ENCODE peak calls at places on chromosomes 3 and 15, in seven cellular contexts. One of them, this sample, is unnamed.

GRCh38 chr3:61371123-61371522 is 119.9 kb upstream of the FHIT start:
- DNase-seq in gastrocnemius medialis: no peak
- DNase-seq in H9: no peak
- DNase-seq in cardiac muscle cell: peak; percentile 9
- DNase-seq in heart right ventricle: no peak
- DNase-seq in heart left ventricle: no peak
- DNase-seq in A673: peak; percentile 9
- DNase-seq in this sample: no peak

GRCh38 chr3:178439504-178439903 is 96.7 kb upstream of the KCNMB2 start:
- DNase-seq in heart left ventricle: no peak
- DNase-seq in A673: no peak
- DNase-seq in gastrocnemius medialis: no peak
- DNase-seq in heart right ventricle: no peak
- DNase-seq in H9: no peak
- DNase-seq in cardiac muscle cell: peak; percentile 62
- DNase-seq in this sample: no peak

GRCh38 chr3:154244644-154245043 is 79.6 kb downstream of the DHX36 start:
- DNase-seq in heart right ventricle: peak; percentile 16
- DNase-seq in heart left ventricle: no peak
- DNase-seq in cardiac muscle cell: peak; percentile 62
- DNase-seq in H9: no peak
- DNase-seq in gastrocnemius medialis: no peak
- DNase-seq in A673: peak; percentile 11
- DNase-seq in this sample: no peak

GRCh38 chr3:4736284-4736861 is 242.9 kb upstream of the BHLHE40 start:
- DNase-seq in H9: no peak
- DNase-seq in gastrocnemius medialis: no peak
- DNase-seq in cardiac muscle cell: peak; percentile 63
- DNase-seq in heart left ventricle: no peak
- DNase-seq in heart right ventricle: peak; percentile 59
- DNase-seq in A673: peak; percentile 72
- DNase-seq in this sample: peak; percentile 20

GRCh38 chr15:68369931-68370767 is 61.8 kb downstream of the ITGA11 start:
- DNase-seq in cardiac muscle cell: no peak
- DNase-seq in heart left ventricle: no peak
- DNase-seq in gastrocnemius medialis: peak; percentile 5
- DNase-seq in H9: no peak
- DNase-seq in A673: no peak
- DNase-seq in heart right ventricle: no peak
- DNase-seq in this sample: no peak

GRCh38 chr3:42683875-42684593 is 1.3 kb upstream of the KLHL40 start:
- DNase-seq in cardiac muscle cell: peak; percentile 92
- DNase-seq in gastrocnemius medialis: peak; percentile 97
- DNase-seq in heart right ventricle: peak; percentile 85
- DNase-seq in H9: no peak
- DNase-seq in A673: peak; percentile 44
- DNase-seq in heart left ventricle: peak; percentile 65
- DNase-seq in this sample: no peak

GRCh38 chr3:72932416-72932815 is 44.6 kb downstream of the GXYLT2 start:
- DNase-seq in H9: no peak
- DNase-seq in heart left ventricle: no peak
- DNase-seq in A673: no peak
- DNase-seq in cardiac muscle cell: no peak
- DNase-seq in gastrocnemius medialis: no peak
- DNase-seq in heart right ventricle: no peak
- DNase-seq in this sample: no peak

GRCh38 chr15:68210821-68211655 is 5.9 kb upstream of the CALML4 start:
- DNase-seq in H9: peak; percentile 83
- DNase-seq in heart left ventricle: peak; percentile 83
- DNase-seq in A673: peak; percentile 63
- DNase-seq in cardiac muscle cell: peak; percentile 68
- DNase-seq in gastrocnemius medialis: peak; percentile 48
- DNase-seq in heart right ventricle: peak; percentile 69
- DNase-seq in this sample: peak; percentile 75

GRCh38 chr3:122353215-122353614 is 28.2 kb downstream of the CSTA start:
- DNase-seq in heart right ventricle: no peak
- DNase-seq in A673: no peak
- DNase-seq in gastrocnemius medialis: no peak
- DNase-seq in H9: no peak
- DNase-seq in cardiac muscle cell: no peak
- DNase-seq in heart left ventricle: no peak
- DNase-seq in this sample: no peak

GRCh38 chr3:98855811-98856400 is 45.6 kb downstream of the DCBLD2 start:
- DNase-seq in gastrocnemius medialis: no peak
- DNase-seq in cardiac muscle cell: peak; percentile 91
- DNase-seq in H9: no peak
- DNase-seq in heart right ventricle: no peak
- DNase-seq in heart left ventricle: no peak
- DNase-seq in A673: peak; percentile 72
- DNase-seq in this sample: no peak

GRCh38 chr3:14791343-14791945 is 27.3 kb upstream of the FGD5 start:
- DNase-seq in cardiac muscle cell: peak; percentile 65
- DNase-seq in A673: peak; percentile 55
- DNase-seq in heart left ventricle: peak; percentile 81
- DNase-seq in heart right ventricle: peak; percentile 79
- DNase-seq in gastrocnemius medialis: peak; percentile 46
- DNase-seq in H9: peak; percentile 87
- DNase-seq in this sample: no peak

GRCh38 chr3:40971191-40972168 is 227.8 kb upstream of the CTNNB1 start:
- DNase-seq in heart left ventricle: peak; percentile 70
- DNase-seq in cardiac muscle cell: peak; percentile 96
- DNase-seq in H9: no peak
- DNase-seq in gastrocnemius medialis: peak; percentile 75
- DNase-seq in A673: no peak
- DNase-seq in heart right ventricle: peak; percentile 87
- DNase-seq in this sample: no peak

GRCh38 chr3:137065381-137065780 is 107.6 kb downstream of the IL20RB start:
- DNase-seq in gastrocnemius medialis: no peak
- DNase-seq in heart left ventricle: no peak
- DNase-seq in cardiac muscle cell: no peak
- DNase-seq in A673: no peak
- DNase-seq in H9: peak; percentile 46
- DNase-seq in heart right ventricle: no peak
- DNase-seq in this sample: no peak

GRCh38 chr15:88467935-88468528 is 524 bp downstream of the MRPS11 start:
- DNase-seq in heart right ventricle: no peak
- DNase-seq in gastrocnemius medialis: no peak
- DNase-seq in H9: no peak
- DNase-seq in cardiac muscle cell: peak; percentile 22
- DNase-seq in A673: peak; percentile 48
- DNase-seq in heart left ventricle: no peak
- DNase-seq in this sample: no peak

GRCh38 chr15:37678124-37678523 is 256.3 kb upstream of the TMCO5A start:
- DNase-seq in A673: no peak
- DNase-seq in heart left ventricle: no peak
- DNase-seq in gastrocnemius medialis: no peak
- DNase-seq in H9: peak; percentile 32
- DNase-seq in heart right ventricle: no peak
- DNase-seq in cardiac muscle cell: no peak
- DNase-seq in this sample: no peak

GRCh38 chr3:173892547-173892946 is 495.0 kb downstream of the NLGN1 start:
- DNase-seq in A673: no peak
- DNase-seq in cardiac muscle cell: no peak
- DNase-seq in heart left ventricle: no peak
- DNase-seq in heart right ventricle: no peak
- DNase-seq in gastrocnemius medialis: no peak
- DNase-seq in H9: no peak
- DNase-seq in this sample: no peak

GRCh38 chr3:197600796-197601565 is 45.2 kb upstream of the BDH1 start:
- DNase-seq in heart right ventricle: no peak
- DNase-seq in gastrocnemius medialis: no peak
- DNase-seq in A673: no peak
- DNase-seq in cardiac muscle cell: no peak
- DNase-seq in heart left ventricle: no peak
- DNase-seq in H9: no peak
- DNase-seq in this sample: no peak

GRCh38 chr3:127639173-127640030 is 10.4 kb downstream of the PODXL2 start:
- DNase-seq in H9: no peak
- DNase-seq in heart right ventricle: no peak
- DNase-seq in heart left ventricle: no peak
- DNase-seq in gastrocnemius medialis: no peak
- DNase-seq in cardiac muscle cell: no peak
- DNase-seq in A673: no peak
- DNase-seq in this sample: no peak

GRCh38 chr3:54999159-54999558 is 71.3 kb upstream of the LRTM1 start:
- DNase-seq in A673: peak; percentile 46
- DNase-seq in H9: peak; percentile 60
- DNase-seq in heart left ventricle: no peak
- DNase-seq in cardiac muscle cell: peak; percentile 91
- DNase-seq in gastrocnemius medialis: no peak
- DNase-seq in heart right ventricle: no peak
- DNase-seq in this sample: no peak

GRCh38 chr3:79767194-79767952 is 425 bp downstream of the ROBO1 start:
- DNase-seq in gastrocnemius medialis: no peak
- DNase-seq in heart left ventricle: no peak
- DNase-seq in heart right ventricle: no peak
- DNase-seq in H9: peak; percentile 42
- DNase-seq in cardiac muscle cell: peak; percentile 1
- DNase-seq in A673: peak; percentile 38
- DNase-seq in this sample: no peak

GRCh38 chr15:58179741-58180381 is 41.7 kb downstream of the AQP9 start:
- DNase-seq in cardiac muscle cell: peak; percentile 59
- DNase-seq in A673: no peak
- DNase-seq in H9: no peak
- DNase-seq in heart right ventricle: no peak
- DNase-seq in gastrocnemius medialis: no peak
- DNase-seq in heart left ventricle: no peak
- DNase-seq in this sample: no peak

GRCh38 chr15:88401972-88402656 is 65.1 kb downstream of the MRPL46 start:
- DNase-seq in heart left ventricle: peak; percentile 71
- DNase-seq in heart right ventricle: peak; percentile 62
- DNase-seq in gastrocnemius medialis: peak; percentile 14
- DNase-seq in cardiac muscle cell: no peak
- DNase-seq in A673: peak; percentile 26
- DNase-seq in H9: no peak
- DNase-seq in this sample: no peak

GRCh38 chr3:59641169-59641914 is 591.5 kb upstream of the CFAP20DC start:
- DNase-seq in cardiac muscle cell: peak; percentile 72
- DNase-seq in heart left ventricle: no peak
- DNase-seq in heart right ventricle: peak; percentile 26
- DNase-seq in gastrocnemius medialis: peak; percentile 50
- DNase-seq in H9: no peak
- DNase-seq in A673: no peak
- DNase-seq in this sample: peak; percentile 15

GRCh38 chr3:36743821-36744220 is 20.5 kb downstream of the DCLK3 start:
- DNase-seq in H9: no peak
- DNase-seq in cardiac muscle cell: no peak
- DNase-seq in gastrocnemius medialis: no peak
- DNase-seq in heart left ventricle: no peak
- DNase-seq in heart right ventricle: no peak
- DNase-seq in A673: no peak
- DNase-seq in this sample: no peak

GRCh38 chr3:28268989-28269388 is 27.6 kb downstream of the CMC1 start:
- DNase-seq in heart left ventricle: no peak
- DNase-seq in gastrocnemius medialis: no peak
- DNase-seq in A673: peak; percentile 31
- DNase-seq in H9: no peak
- DNase-seq in cardiac muscle cell: no peak
- DNase-seq in heart right ventricle: no peak
- DNase-seq in this sample: no peak

GRCh38 chr15:91113036-91113435 is 13.0 kb downstream of the SV2B start:
- DNase-seq in gastrocnemius medialis: no peak
- DNase-seq in heart left ventricle: no peak
- DNase-seq in cardiac muscle cell: no peak
- DNase-seq in H9: peak; percentile 64
- DNase-seq in A673: no peak
- DNase-seq in heart right ventricle: no peak
- DNase-seq in this sample: no peak

GRCh38 chr15:24986653-24987052 is 31.9 kb downstream of the SNRPN start:
- DNase-seq in gastrocnemius medialis: no peak
- DNase-seq in A673: no peak
- DNase-seq in heart right ventricle: no peak
- DNase-seq in cardiac muscle cell: no peak
- DNase-seq in heart left ventricle: no peak
- DNase-seq in H9: no peak
- DNase-seq in this sample: no peak

DNA sequence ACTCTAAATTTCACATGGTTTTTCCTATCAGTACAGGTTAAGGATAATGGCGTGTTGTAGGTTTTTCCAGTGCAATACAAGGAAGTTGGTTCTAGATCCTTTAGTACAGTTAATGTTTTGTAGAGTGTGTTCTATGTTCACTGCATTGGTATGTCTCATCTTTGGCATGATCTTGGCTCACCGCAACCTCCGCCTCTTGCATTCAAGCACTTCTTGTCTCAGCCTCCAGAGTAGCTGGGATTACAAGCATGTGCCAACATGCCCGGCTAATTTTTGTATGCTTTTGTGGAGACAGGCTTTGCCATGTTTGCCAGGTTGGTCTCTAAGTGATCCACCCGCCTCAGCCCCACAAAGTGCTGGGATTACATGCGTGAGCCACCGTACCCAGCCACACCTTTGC is 30.4 kb downstream of the SNRPN start:
- DNase-seq in gastrocnemius medialis: no peak
- DNase-seq in heart left ventricle: no peak
- DNase-seq in cardiac muscle cell: no peak
- DNase-seq in heart right ventricle: no peak
- DNase-seq in H9: no peak
- DNase-seq in A673: no peak
- DNase-seq in this sample: no peak
- H3K27ac ChIP-seq in gastrocnemius medialis: no peak overlapping the region
- H3K27ac ChIP-seq in heart left ventricle: no peak overlapping the region
- H3K27ac ChIP-seq in cardiac muscle cell: no peak overlapping the region
- H3K27ac ChIP-seq in heart right ventricle: no peak overlapping the region
- H3K27ac ChIP-seq in H9: no peak overlapping the region
- H3K27ac ChIP-seq in A673: no peak overlapping the region
- H3K27ac ChIP-seq in this sample: no peak overlapping the region

DNA sequence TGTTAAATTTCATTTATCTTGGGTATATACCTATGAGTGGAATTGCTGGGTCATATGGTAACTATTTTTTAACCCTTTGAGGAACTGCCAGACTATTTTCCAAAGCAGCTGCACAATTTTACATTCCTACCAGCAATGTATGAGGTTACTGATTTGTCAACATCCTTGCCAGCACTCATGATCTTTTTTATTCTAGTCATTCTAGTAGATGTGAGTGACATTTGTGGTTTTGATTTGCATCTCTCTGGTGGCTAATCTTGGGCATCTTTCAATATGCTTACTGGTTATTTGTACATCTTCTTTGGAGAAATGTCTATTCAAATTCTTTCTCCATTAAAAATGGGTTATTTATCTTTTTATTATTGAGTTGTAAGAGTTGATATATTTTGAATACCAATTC is 21.3 kb upstream of the LRRC58 start:
- DNase-seq in H9: no peak
- DNase-seq in gastrocnemius medialis: no peak
- DNase-seq in heart right ventricle: no peak
- DNase-seq in A673: no peak
- DNase-seq in heart left ventricle: no peak
- DNase-seq in cardiac muscle cell: no peak
- DNase-seq in this sample: no peak
- H3K27ac ChIP-seq in H9: no peak overlapping the region
- H3K27ac ChIP-seq in gastrocnemius medialis: no peak overlapping the region
- H3K27ac ChIP-seq in heart right ventricle: no peak overlapping the region
- H3K27ac ChIP-seq in A673: no peak overlapping the region
- H3K27ac ChIP-seq in heart left ventricle: no peak overlapping the region
- H3K27ac ChIP-seq in cardiac muscle cell: no peak overlapping the region
- H3K27ac ChIP-seq in this sample: no peak overlapping the region

GRCh38 chr3:124273651-124274050 is 281.7 kb upstream of the ROPN1 start:
- DNase-seq in cardiac muscle cell: no peak
- DNase-seq in heart right ventricle: no peak
- DNase-seq in H9: no peak
- DNase-seq in heart left ventricle: no peak
- DNase-seq in gastrocnemius medialis: no peak
- DNase-seq in A673: no peak
- DNase-seq in this sample: no peak
- H3K27ac ChIP-seq in cardiac muscle cell: no peak overlapping the region
- H3K27ac ChIP-seq in heart right ventricle: peak overlapping the region; percentile 84
- H3K27ac ChIP-seq in H9: no peak overlapping the region
- H3K27ac ChIP-seq in heart left ventricle: peak overlapping the region; percentile 64
- H3K27ac ChIP-seq in gastrocnemius medialis: peak overlapping the region; percentile 77
- H3K27ac ChIP-seq in A673: no peak overlapping the region
- H3K27ac ChIP-seq in this sample: no peak overlapping the region

GRCh38 chr3:169118666-169119370 is 544.7 kb downstream of the MECOM start:
- DNase-seq in gastrocnemius medialis: no peak
- DNase-seq in cardiac muscle cell: no peak
- DNase-seq in H9: no peak
- DNase-seq in heart right ventricle: no peak
- DNase-seq in heart left ventricle: no peak
- DNase-seq in A673: peak; percentile 6
- DNase-seq in this sample: no peak
- H3K27ac ChIP-seq in gastrocnemius medialis: peak overlapping the region; percentile 60
- H3K27ac ChIP-seq in cardiac muscle cell: no peak overlapping the region
- H3K27ac ChIP-seq in H9: no peak overlapping the region
- H3K27ac ChIP-seq in heart right ventricle: peak overlapping the region; percentile 82
- H3K27ac ChIP-seq in heart left ventricle: peak overlapping the region; percentile 67
- H3K27ac ChIP-seq in A673: no peak overlapping the region
- H3K27ac ChIP-seq in this sample: no peak overlapping the region

This sample was measured in substantia nigra.